ENCODE peak calls at places on chromosomes 16 and 17, in seven cellular contexts. Q, S, W, N, Y, U and T are unnamed samples. For H3K4me1, the result is how much of the 10 kb centered on the place peaks cover.

GRCh38 chr17:2090804-2091534 is 36.1 kb downstream of the HIC1 start:
- DNase-seq in W (peak), Q (peak), N (no peak), S (peak), Y (peak), U (no peak), T (no peak)

GRCh38 chr16:30418350-30419181 is 11.2 kb downstream of the ZNF771 start:
- DNase-seq in U (no peak), Q (no peak), W (no peak), Y (peak), N (no peak), S (no peak), T (no peak)

GRCh38 chr16:14007460-14007859 is 63.7 kb upstream of the MRTFB start:
- DNase-seq in Q (no peak), W (no peak), S (peak), Y (no peak), N (no peak), U (no peak), T (no peak)

GRCh38 chr17:76585649-76586593 is at the start of gene ST6GALNAC2:
- DNase-seq in N (peak), Q (peak), W (peak), U (no peak), Y (peak), S (no peak), T (peak)

GRCh38 chr17:40596261-40596919 is 31.1 kb upstream of the CCR7 start:
- DNase-seq in Y (no peak), W (no peak), S (peak), U (peak), N (peak), Q (no peak), T (no peak)

GRCh38 chr17:81860756-81861568 is 627 bp upstream of the P4HB start:
- DNase-seq in Y (peak), U (peak), W (peak), Q (peak), S (peak), N (peak), T (peak)

GRCh38 chr16:15980329-15980728 is 30.9 kb downstream of the ABCC1 start:
- DNase-seq in W (no peak), U (no peak), S (no peak), Q (no peak), N (no peak), Y (no peak), T (no peak)

GRCh38 chr16:3907586-3907985 is 27.1 kb upstream of the CREBBP start:
- DNase-seq in W (no peak), U (no peak), Q (no peak), Y (no peak), N (no peak), S (no peak), T (no peak)

GRCh38 chr17:28394717-28395116 is 11.3 kb downstream of the SLC46A1 start:
- DNase-seq in Y (no peak), N (no peak), S (peak), W (no peak), Q (no peak), U (no peak), T (no peak)

GRCh38 chr17:50813583-50813982 is 21.8 kb upstream of the WFIKKN2 start:
- DNase-seq in S (no peak), Q (no peak), U (no peak), Y (no peak), N (no peak), W (no peak), T (no peak)

GRCh38 chr16:25065899-25066298 is 45.6 kb upstream of the LCMT1 start:
- DNase-seq in U (no peak), N (peak), Y (no peak), S (no peak), Q (no peak), W (no peak), T (peak)

GRCh38 chr17:82358467-82359350 is at the start of gene TEX19:
- DNase-seq in N (no peak), S (no peak), W (no peak), Y (no peak), Q (no peak), U (no peak), T (no peak)

GRCh38 chr17:27489045-27489715 is 32.9 kb downstream of the KSR1 start:
- DNase-seq in S (peak), Y (peak), U (peak), W (peak), Q (peak), N (no peak), T (no peak)

GRCh38 chr17:44992242-44992939 is 24.3 kb upstream of the C1QL1 start:
- DNase-seq in U (no peak), S (no peak), W (no peak), Y (no peak), Q (no peak), N (no peak), T (no peak)

GRCh38 chr16:89827383-89828198 is 684 bp upstream of the SPIRE2 start:
- DNase-seq in N (peak), U (no peak), S (peak), W (no peak), Y (peak), Q (peak), T (peak)

DNA sequence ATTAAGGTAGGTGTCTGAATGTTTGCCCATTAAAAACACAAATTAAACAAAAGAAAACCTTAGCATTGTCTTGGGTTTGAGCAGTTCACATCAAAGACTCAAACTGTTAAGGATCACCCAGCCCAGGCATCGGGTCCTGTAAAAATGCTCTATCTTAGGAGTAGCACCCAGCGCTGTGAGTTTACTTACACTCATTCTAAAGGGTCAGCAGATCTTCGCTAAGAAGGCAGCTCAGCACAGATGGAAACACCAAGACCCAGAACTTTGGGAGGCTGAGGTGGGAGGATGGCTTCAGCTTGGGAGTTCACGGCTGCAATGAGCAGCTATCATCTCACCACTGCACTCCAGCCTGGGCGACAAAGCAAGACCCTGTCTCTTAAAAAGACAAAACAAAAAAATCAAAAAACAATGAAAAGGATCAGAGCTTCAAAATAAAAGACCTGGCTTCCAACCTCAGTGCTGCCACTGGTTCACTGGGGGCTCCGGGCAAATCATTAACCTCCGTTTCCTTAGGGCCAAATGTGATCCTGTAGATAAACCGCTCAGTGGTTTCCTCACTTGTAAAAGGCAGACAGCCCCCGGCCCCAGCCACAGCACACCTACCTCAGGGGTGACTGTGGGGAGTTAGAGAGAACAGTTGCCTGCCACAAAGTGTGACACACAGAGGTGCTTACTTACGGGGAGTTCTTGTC is 11.1 kb downstream of the COG1 start:
- DNase-seq in S (no peak), Y (no peak), Q (no peak), U (no peak), W (no peak), N (peak), T (no peak)
- TF ChIP-seq POLR2A in S (no peak), Y (no peak), Q (no peak), U (no peak), W (no peak), N (peak), T (no peak)

GRCh38 chr17:3893003-3893719 is at the start of gene CAMKK1:
- DNase-seq in U (peak), W (peak), Q (peak), Y (peak), S (peak), N (peak), T (peak)

GRCh38 chr17:3890082-3890892 is 2.6 kb downstream of the CAMKK1 start:
- DNase-seq in W (peak), S (peak), Q (peak), Y (peak), U (no peak), N (no peak), T (no peak)

GRCh38 chr17:3892095-3892998 is 506 bp downstream of the CAMKK1 start:
- DNase-seq in S (peak), N (peak), W (peak), Y (peak), Q (peak), U (peak), T (peak)

GRCh38 chr17:3890893-3891219 is 2.0 kb downstream of the CAMKK1 start:
- DNase-seq in S (no peak), U (no peak), N (no peak), Y (no peak), W (no peak), Q (no peak), T (no peak)

DNA sequence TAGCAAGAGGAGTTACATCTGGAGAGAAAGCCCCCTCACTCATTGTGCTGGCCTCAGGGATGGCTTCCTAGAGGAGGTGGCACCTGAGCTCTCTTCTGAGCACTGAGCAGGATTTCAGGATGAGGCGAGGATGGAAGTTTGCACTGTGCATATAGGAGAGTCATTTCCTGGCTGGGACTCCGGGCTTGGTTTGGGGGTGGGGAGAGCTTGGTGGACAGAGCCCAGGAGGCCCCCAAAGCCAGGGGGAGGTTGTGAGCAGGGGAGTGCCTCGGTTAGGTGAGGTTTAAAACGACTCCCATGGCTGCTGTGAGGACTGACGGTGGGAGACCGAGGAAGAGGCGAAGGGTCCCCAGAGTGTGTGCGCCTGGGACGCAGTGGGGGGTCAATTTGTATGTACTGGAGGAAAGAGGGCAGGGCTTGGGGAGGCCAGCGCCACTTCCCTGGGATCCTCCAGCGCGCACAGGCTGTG is 1.2 kb downstream of the CAMKK1 start:
- DNase-seq in Y (no peak), U (no peak), Q (no peak), S (peak), N (no peak), W (no peak), T (no peak)
- H3K4me1 ChIP-seq in Y (half or more), U (half or more), Q (half or more), S (under half), N (under half), W (under half), T (under half)

GRCh38 chr17:48994548-48995331 is 2.4 kb upstream of the IGF2BP1 start:
- DNase-seq in U (peak), Q (no peak), S (no peak), W (no peak), N (no peak), Y (no peak), T (no peak)

GRCh38 chr17:48997103-48997826 is at the start of gene IGF2BP1:
- DNase-seq in Q (no peak), Y (no peak), W (no peak), U (peak), N (peak), S (peak), T (peak)

GRCh38 chr17:48995871-48996695 is 1.1 kb upstream of the IGF2BP1 start:
- DNase-seq in Y (no peak), S (no peak), N (peak), W (no peak), U (peak), Q (no peak), T (no peak)

GRCh38 chr17:48996696-48997102 is 486 bp upstream of the IGF2BP1 start:
- DNase-seq in Y (no peak), W (no peak), Q (no peak), N (no peak), S (no peak), U (no peak), T (no peak)

GRCh38 chr17:48995332-48995870 is 1.8 kb upstream of the IGF2BP1 start:
- DNase-seq in Y (no peak), W (no peak), Q (no peak), S (no peak), U (peak), N (no peak), T (no peak)
- TF ChIP-seq POLR2A in Y (no peak), W (no peak), Q (no peak), S (no peak), U (no peak), N (no peak), T (no peak)

GRCh38 chr17:38425744-38426143 is 2.5 kb upstream of the ARHGAP23 start:
- DNase-seq in Q (no peak), W (no peak), N (no peak), S (no peak), U (no peak), Y (no peak), T (no peak)
- H3K4me1 ChIP-seq in Q (under half), W (under half), N (under half), S (under half), U (half or more), Y (under half), T (under half)

GRCh38 chr17:35847633-35848373 is 20.9 kb downstream of the HEATR9 start:
- DNase-seq in W (no peak), S (no peak), Y (no peak), U (no peak), Q (no peak), N (no peak), T (no peak)
- TF ChIP-seq POLR2A in W (no peak), S (no peak), Y (no peak), U (no peak), Q (no peak), N (no peak), T (no peak)

GRCh38 chr17:21295036-21295952 is 10.8 kb downstream of the MAP2K3 start:
- DNase-seq in Y (peak), U (no peak), W (no peak), N (no peak), Q (no peak), S (peak), T (peak)

GRCh38 chr17:21298056-21298982 is 13.8 kb downstream of the MAP2K3 start:
- DNase-seq in U (no peak), Y (no peak), W (no peak), Q (no peak), N (no peak), S (no peak), T (no peak)

GRCh38 chr17:21296097-21297025 is 11.8 kb downstream of the MAP2K3 start:
- DNase-seq in N (no peak), W (no peak), U (no peak), Y (no peak), Q (no peak), S (peak), T (no peak)

GRCh38 chr17:21297597-21297996 is 13.1 kb downstream of the MAP2K3 start:
- DNase-seq in Y (no peak), U (no peak), S (no peak), Q (no peak), N (no peak), W (no peak), T (no peak)

GRCh38 chr17:21297026-21297520 is 12.6 kb downstream of the MAP2K3 start:
- DNase-seq in S (no peak), Q (no peak), N (no peak), Y (no peak), U (no peak), W (no peak), T (no peak)
- H3K4me1 ChIP-seq in S (under half), Q (under half), N (under half), Y (under half), U (half or more), W (under half), T (under half)

GRCh38 chr17:73092518-73093135 is at the start of gene SLC39A11:
- DNase-seq in Y (peak), N (peak), W (peak), U (peak), Q (peak), S (peak), T (peak)
- TF ChIP-seq POLR2A in Y (peak), N (peak), W (peak), U (no peak), Q (no peak), S (peak), T (peak)

GRCh38 chr16:84029297-84030096 is 13.1 kb downstream of the SLC38A8 start:
- DNase-seq in Q (no peak), W (no peak), Y (no peak), U (no peak), N (no peak), S (no peak), T (no peak)

GRCh38 chr16:84031556-84031955 is 11.0 kb downstream of the SLC38A8 start:
- DNase-seq in S (no peak), Q (no peak), U (no peak), W (no peak), N (no peak), Y (no peak), T (no peak)

GRCh38 chr16:84033251-84034195 is 9.1 kb downstream of the SLC38A8 start:
- DNase-seq in Q (no peak), Y (no peak), N (no peak), W (no peak), S (no peak), U (no peak), T (no peak)

GRCh38 chr16:84034516-84034915 is 8.1 kb downstream of the SLC38A8 start:
- DNase-seq in N (no peak), S (no peak), W (no peak), Q (no peak), Y (no peak), U (no peak), T (no peak)

DNA sequence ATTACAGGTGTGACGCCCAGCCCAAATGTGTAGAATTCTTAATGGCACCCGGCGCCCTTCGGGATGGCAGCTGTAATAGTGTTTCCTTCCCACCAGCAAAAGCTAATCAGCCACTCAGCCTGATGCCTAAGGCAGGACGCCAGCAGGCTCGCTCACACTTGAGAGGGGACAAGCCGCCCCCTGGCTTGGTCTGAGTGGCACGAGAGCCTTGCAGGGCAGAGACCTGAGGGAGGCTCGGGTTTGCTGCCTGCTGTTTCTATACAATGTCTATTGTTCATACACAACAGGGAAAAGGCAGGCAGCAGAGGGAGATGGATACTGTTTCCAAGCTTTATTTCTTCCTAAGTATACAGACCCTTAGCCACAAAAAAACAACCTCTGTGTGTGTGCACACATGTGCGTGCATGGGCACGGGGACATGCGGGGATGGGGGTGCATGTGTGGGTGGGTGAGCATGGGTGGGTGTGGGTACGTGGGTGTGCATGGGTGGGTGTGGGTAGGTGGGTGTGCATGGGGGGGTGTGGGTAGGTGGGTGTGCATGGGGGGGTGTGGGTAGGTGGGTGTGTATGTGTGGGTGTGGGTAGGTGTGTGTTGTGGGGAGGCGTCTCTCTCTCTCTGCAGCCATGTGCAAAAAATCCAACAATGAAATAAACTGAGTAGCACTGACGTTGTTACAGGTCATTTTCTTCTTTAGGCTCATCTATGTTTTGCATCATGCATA is 10.0 kb downstream of the SLC38A8 start:
- DNase-seq in S (no peak), Q (no peak), W (no peak), N (no peak), U (no peak), Y (no peak), T (no peak)
- H3K4me1 ChIP-seq in S (under half), Q (under half), W (under half), N (under half), U (under half), Y (under half), T (under half)

GRCh38 chr17:49191917-49192741 is 18.2 kb downstream of the GNGT2 start:
- DNase-seq in Q (peak), W (peak), S (peak), Y (peak), N (peak), U (peak), T (peak)
- TF ChIP-seq POLR2A in Q (peak), W (peak), S (peak), Y (peak), N (peak), U (peak), T (no peak)

GRCh38 chr17:17028059-17028877 is 14.0 kb upstream of the MPRIP start:
- DNase-seq in W (peak), Y (peak), N (peak), U (no peak), S (peak), Q (peak), T (peak)

GRCh38 chr17:17032131-17032692 is 10.0 kb upstream of the MPRIP start:
- DNase-seq in Q (peak), S (peak), N (peak), Y (peak), W (no peak), U (no peak), T (no peak)

GRCh38 chr17:17030515-17031211 is 11.6 kb upstream of the MPRIP start:
- DNase-seq in S (no peak), W (no peak), Y (no peak), Q (no peak), U (no peak), N (no peak), T (no peak)

GRCh38 chr17:17028878-17029535 is 13.2 kb upstream of the MPRIP start:
- DNase-seq in W (no peak), N (peak), Y (no peak), U (no peak), Q (no peak), S (no peak), T (no peak)

DNA sequence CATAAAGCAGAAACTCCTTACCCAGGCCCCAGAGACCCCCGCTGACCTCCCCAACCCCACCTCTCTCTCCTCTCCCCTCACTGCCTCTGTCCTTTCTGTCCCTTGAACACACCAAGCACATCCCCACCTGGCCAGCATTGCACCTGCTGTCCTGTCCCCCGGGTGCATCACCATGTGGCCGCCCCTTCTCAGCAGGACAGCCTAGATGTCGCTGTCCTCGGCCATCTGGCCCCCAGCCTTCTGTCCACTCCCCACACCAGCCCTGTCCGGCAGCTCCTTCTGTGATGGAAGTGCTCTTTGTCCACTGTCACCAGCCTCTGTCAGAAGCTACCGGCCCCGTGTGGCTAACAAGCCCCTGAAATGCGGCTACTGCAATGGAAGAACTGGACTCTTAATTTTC is 12.3 kb upstream of the MPRIP start:
- DNase-seq in S (no peak), Y (no peak), U (no peak), Q (no peak), N (no peak), W (no peak), T (no peak)
- H3K4me1 ChIP-seq in S (under half), Y (under half), U (under half), Q (under half), N (half or more), W (under half), T (under half)